ENCODE peak calls at places on chromosomes 2 and 18, in four cellular contexts. O, U, H and P are unnamed samples.

GRCh38 chr2:151030663-151031230 is 230.9 kb downstream of the RBM43 start:
- DNase-seq in U (no peak), O (no peak), H (no peak), P (no peak)

GRCh38 chr2:241358470-241358869 is 2.4 kb downstream of the FARP2 start:
- DNase-seq in H (peak), U (no peak), O (no peak), P (peak)

GRCh38 chr18:59874166-59874565 is 25.6 kb upstream of the PMAIP1 start:
- DNase-seq in U (no peak), O (no peak), H (peak), P (no peak)

GRCh38 chr2:77013932-77014331 is 508.2 kb downstream of the LRRTM4 start:
- DNase-seq in U (no peak), H (no peak), O (no peak), P (no peak)

GRCh38 chr2:131035826-131036231 is 57.4 kb downstream of the FAM168B start:
- DNase-seq in H (no peak), O (no peak), U (no peak), P (no peak)

GRCh38 chr2:219944861-219945260 is 317.4 kb downstream of the SLC4A3 start:
- DNase-seq in H (no peak), U (no peak), O (no peak), P (no peak)

GRCh38 chr2:12120281-12121150 is 374.1 kb downstream of the LPIN1 start:
- DNase-seq in U (no peak), H (peak), O (no peak), P (no peak)

GRCh38 chr2:146734042-146734715 is 1110.7 kb upstream of the ACVR2A start:
- DNase-seq in U (peak), H (peak), O (no peak), P (no peak)

GRCh38 chr18:55768255-55768654 is 180.3 kb upstream of the TCF4 start:
- DNase-seq in H (peak), O (no peak), U (no peak), P (no peak)

GRCh38 chr18:35278969-35279368 is 11.1 kb downstream of the ZSCAN30 start:
- DNase-seq in H (no peak), U (no peak), O (no peak), P (no peak)

GRCh38 chr18:80204142-80204541 is 43.2 kb downstream of the PARD6G start:
- DNase-seq in O (no peak), U (no peak), H (no peak), P (no peak)

GRCh38 chr2:152254486-152254885 is 78.9 kb upstream of the STAM2 start:
- DNase-seq in O (no peak), H (no peak), U (no peak), P (no peak)

GRCh38 chr18:2186967-2187366 is 384.3 kb downstream of the METTL4 start:
- DNase-seq in H (no peak), O (no peak), U (no peak), P (no peak)

DNA sequence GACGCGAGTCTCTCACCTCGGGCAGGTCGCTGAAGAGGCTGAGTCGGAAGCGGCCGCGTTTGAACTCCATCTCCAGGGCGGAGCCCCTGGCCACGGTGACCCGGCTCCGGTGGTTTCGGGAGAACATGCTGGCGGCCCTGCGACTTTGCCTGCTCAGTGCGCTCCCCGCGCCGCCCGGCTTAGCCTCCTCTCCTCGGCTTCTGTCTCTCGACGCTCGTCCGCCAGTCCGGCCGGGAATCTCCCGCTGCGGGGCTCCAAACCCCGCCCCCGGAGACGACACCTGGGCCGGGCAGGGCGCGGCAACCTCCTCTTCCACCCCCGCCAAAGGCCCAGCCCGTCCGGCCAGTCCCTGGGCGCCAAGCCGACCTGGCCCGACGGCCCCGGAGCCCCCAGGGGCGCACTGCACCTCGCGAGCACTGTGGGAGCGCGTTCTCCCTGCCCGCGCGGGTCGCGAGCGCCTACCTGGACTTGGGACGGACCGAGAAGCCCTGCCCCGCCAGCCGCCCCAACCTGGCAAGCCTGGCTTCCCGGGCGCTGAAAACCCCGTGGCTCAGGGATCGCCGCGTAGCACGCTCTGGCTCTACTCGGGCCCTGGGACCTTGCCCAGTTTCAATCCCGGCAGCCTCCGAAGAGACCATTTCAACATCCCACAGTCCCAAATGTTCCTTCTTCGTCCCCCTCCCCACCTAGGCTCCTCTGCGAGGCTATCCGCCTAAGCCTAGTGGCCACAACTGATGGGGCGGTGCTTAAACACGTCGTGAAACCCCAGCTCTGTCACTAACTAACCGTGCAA is at the start of gene RTKN:
- DNase-seq in U (peak), H (no peak), O (peak), P (no peak)
- TF ChIP-seq CTCF in U (no peak), H (no peak), O (no peak), P (no peak)

DNA sequence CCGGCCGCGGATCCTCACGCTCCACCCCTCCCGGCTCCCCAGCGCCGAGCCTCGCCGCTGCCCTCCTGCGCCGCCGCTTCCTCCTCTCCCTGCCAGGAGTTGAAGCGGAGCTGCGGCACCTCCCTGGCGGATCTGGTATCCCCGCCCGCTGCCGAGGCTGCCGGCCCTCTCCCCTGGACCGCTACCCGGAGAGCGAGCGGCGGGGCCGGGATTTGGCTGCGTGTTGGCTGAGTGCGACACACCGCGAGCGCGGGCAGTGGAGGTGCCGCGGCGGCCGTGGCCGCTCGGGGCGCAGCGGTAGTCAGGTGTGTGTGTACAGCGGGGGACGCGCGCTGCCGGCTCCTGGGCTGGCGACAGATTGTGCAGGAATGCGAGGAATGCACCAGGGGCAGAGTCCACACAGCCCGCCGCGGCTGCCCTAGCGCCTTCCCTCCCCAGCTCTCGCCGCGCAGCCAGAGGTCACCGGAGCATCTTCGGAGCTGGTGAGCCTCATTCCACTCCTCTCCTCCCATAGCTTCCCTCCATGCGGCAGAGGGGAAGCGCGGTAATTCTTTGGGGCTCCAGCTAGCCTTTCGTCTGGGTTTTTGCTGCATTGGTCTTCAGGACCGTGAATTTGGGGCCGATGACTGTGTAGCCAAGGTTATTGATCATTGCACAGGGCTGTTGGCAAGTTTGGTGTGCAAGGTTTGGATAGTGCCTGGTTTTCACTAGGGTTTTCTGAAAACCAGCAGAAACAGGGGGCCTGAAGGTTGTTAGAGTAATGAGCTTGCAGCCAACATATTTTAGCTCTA is 1.3 kb downstream of the PKP4 start:
- DNase-seq in O (peak), H (peak), U (peak), P (no peak)
- TF ChIP-seq CTCF in O (peak), H (no peak), U (no peak), P (peak)

GRCh38 chr2:232435805-232436204 is 20.1 kb upstream of the ALPI start:
- DNase-seq in H (no peak), O (no peak), U (no peak), P (no peak)

GRCh38 chr2:232435375-232435648 is 20.6 kb upstream of the ALPI start:
- DNase-seq in U (no peak), H (no peak), O (no peak), P (no peak)

GRCh38 chr2:232437130-232437620 is 18.8 kb upstream of the ALPI start:
- DNase-seq in H (no peak), O (no peak), U (no peak), P (no peak)

GRCh38 chr2:232438051-232438450 is 17.9 kb upstream of the ALPI start:
- DNase-seq in U (no peak), O (no peak), H (no peak), P (no peak)

DNA sequence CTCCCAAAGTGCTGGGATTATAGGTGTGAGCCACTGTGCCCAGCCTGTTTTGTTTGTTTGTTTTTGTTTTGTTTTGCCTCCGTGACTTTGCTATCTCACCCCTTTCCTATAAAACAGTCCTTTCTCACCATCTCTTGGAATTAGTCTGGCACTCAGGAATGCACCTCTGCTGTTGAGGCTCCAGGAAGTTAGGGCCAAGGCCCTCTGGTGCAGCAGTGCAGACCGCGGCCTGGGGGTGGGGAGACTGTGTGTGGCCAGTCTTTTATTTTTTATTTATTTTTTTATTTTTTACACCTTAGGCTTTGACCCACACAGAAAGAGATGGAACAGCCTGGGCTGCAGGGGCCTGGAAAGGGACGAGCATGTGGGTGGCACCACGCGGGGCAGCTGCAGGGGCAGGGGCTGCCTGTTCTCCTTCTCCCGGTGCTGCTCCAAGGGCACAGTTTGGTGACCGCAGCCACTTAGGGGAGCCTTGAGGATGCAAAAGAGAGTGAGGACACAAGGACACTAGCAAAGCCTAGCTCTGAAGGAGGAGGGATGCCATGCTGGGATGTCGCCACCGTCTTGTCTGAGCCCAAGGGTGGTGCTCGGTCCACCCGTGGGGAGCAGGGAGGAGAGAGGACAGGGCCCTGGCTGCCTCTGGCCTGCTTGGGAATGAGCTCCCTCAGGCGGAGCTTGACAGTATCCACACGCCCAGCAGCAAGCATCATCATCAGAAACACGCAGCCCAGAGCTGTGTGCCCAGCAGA is 19.4 kb upstream of the ALPI start:
- DNase-seq in U (no peak), H (no peak), O (no peak), P (no peak)
- TF ChIP-seq CTCF in U (no peak), H (no peak), O (no peak), P (no peak)

GRCh38 chr2:144071461-144071860 is 448.5 kb downstream of the ZEB2 start:
- DNase-seq in O (no peak), U (no peak), H (peak), P (no peak)
- TF ChIP-seq CTCF in O (no peak), U (no peak), H (peak), P (no peak)

GRCh38 chr2:22991844-22992243 is 393.1 kb upstream of the KLHL29 start:
- DNase-seq in U (no peak), H (no peak), O (no peak), P (no peak)
- TF ChIP-seq CTCF in U (no peak), H (no peak), O (no peak), P (no peak)